ENCODE peak calls at places on chromosomes 12 and 14, in five cellular contexts. H is right lobe of liver; J is fibroblast of lung; M is MM.1S; P is CD4-positive, alpha-beta memory T cell. D is an unnamed sample. For H3K36me3 and H3K9me3, the result is how much of the 10 kb centered on the place peaks cover.

GRCh38 chr12:2783936-2784600 is 10.7 kb upstream of the FKBP4 start:
- DNase-seq in H (peak), P (peak), M (peak), J (peak), D (peak)

GRCh38 chr12:52050116-52050770 is 999 bp upstream of the NR4A1 start:
- DNase-seq in H (no peak), J (peak), M (peak), P (peak), D (no peak)

GRCh38 chr14:61471297-61471980 is 150.1 kb downstream of the PRKCH start:
- DNase-seq in J (no peak), H (no peak), P (no peak), M (no peak), D (no peak)

GRCh38 chr14:23300687-23301223 is 1.9 kb downstream of the PPP1R3E start:
- DNase-seq in M (no peak), P (no peak), H (peak), J (no peak), D (no peak)

GRCh38 chr12:105330938-105331804 is 680 bp downstream of the C12orf75 start:
- DNase-seq in M (peak), J (peak), H (no peak), P (peak), D (peak)

GRCh38 chr12:82942963-82943362 is 256.3 kb downstream of the TMTC2 start:
- DNase-seq in H (no peak), J (no peak), P (no peak), M (no peak), D (no peak)

GRCh38 chr12:34394211-34395055 is 372.1 kb downstream of the ALG10 start:
- DNase-seq in M (no peak), P (no peak), J (no peak), H (peak), D (no peak)

GRCh38 chr12:51922762-51923505 is 15.6 kb downstream of the ACVRL1 start:
- DNase-seq in H (peak), J (peak), M (no peak), P (no peak), D (no peak)

GRCh38 chr14:98926151-98926550 is 345.8 kb downstream of the BCL11B start:
- DNase-seq in P (peak), M (no peak), H (no peak), J (no peak), D (peak)

GRCh38 chr12:45268672-45269406 is 52.9 kb downstream of the ANO6 start:
- DNase-seq in H (peak), P (no peak), J (peak), M (peak), D (no peak)

GRCh38 chr12:12190087-12190809 is 76.6 kb downstream of the LRP6 start:
- DNase-seq in M (no peak), H (no peak), P (no peak), J (no peak), D (no peak)

GRCh38 chr12:124842800-124843510 is 20.7 kb downstream of the SCARB1 start:
- DNase-seq in J (no peak), P (no peak), H (no peak), M (no peak), D (no peak)

GRCh38 chr14:29442720-29443119 is 484.9 kb downstream of the PRKD1 start:
- DNase-seq in P (no peak), H (no peak), J (peak), M (peak), D (no peak)

GRCh38 chr14:104730504-104730903 is 6.5 kb downstream of the ADSS1 start:
- DNase-seq in M (no peak), J (no peak), P (no peak), H (no peak), D (no peak)

GRCh38 chr14:88614218-88614907 is 51.5 kb downstream of the ZC3H14 start:
- DNase-seq in M (no peak), P (no peak), J (peak), H (no peak), D (no peak)

GRCh38 chr12:120597861-120598260 is 16.7 kb upstream of the POP5 start:
- DNase-seq in J (no peak), M (no peak), P (no peak), H (no peak), D (no peak)

GRCh38 chr12:78929075-78929418 is 64.5 kb downstream of the SYT1 start:
- DNase-seq in J (no peak), P (no peak), M (no peak), H (no peak), D (no peak)

GRCh38 chr14:75301666-75302325 is 23.2 kb downstream of the FOS start:
- DNase-seq in J (peak), M (no peak), P (no peak), H (no peak), D (no peak)

GRCh38 chr12:114670257-114670955 is 13.6 kb downstream of the TBX3 start:
- DNase-seq in P (no peak), H (no peak), M (no peak), J (peak), D (no peak)

GRCh38 chr12:100504820-100505219 is 31.2 kb downstream of the NR1H4 start:
- DNase-seq in H (peak), M (no peak), J (no peak), P (no peak), D (no peak)

GRCh38 chr12:119014368-119014767 is 33.0 kb downstream of the SRRM4 start:
- DNase-seq in M (no peak), H (no peak), J (no peak), P (no peak), D (no peak)

GRCh38 chr12:112096667-112097066 is 11.9 kb downstream of the NAA25 start:
- DNase-seq in H (no peak), M (no peak), P (no peak), J (peak), D (no peak)

GRCh38 chr14:32508281-32508680 is 179.2 kb downstream of the AKAP6 start:
- DNase-seq in M (no peak), P (no peak), J (peak), H (no peak), D (no peak)

DNA sequence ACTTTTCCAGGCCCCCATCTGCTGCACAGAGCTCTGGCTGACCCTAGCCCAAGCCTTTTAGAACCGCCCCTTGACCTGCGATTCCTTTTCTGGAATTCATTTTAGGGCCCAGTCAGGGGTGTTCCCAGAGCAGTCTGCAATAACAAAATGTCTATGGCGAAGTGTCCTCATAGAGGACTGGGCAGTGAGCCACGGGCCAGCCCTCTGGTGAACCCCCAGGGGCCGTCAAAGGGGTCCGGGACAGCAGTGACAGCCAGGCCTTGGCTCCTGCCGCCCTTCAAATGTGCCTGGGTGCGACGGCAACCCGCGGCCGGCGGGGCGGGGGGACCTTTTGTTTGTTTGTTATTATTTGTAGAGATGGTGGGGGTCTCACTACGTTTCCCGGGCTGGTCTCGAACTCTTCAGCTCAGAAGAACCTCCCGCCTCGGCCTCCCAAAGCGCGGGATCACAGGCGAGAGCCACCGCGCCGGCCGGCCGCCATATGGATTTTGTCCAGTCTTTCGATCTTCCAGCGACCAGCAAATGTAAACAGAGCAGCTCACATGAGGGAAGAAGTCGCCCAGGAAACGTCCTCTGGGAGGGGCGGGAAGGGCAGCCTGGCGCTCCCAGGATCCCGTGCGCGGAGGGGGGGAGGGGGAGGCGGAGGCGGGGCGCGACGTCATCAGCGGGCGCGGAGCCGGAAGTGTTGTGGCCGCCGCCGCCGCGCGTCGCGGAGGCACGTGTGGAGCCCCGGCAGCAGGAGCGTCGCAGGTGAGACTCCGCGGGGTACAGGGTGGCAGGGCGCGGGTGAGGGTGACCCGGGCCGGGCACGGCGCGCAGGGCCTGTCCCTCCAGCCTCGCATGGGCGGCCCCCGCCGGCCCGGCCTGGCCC is at the start of gene TRMT61A:
- DNase-seq in J (peak), M (peak), P (peak), H (peak), D (peak)
- H3K27ac ChIP-seq in J (peak), M (no peak), P (peak), H (peak), D (peak)

GRCh38 chr14:100333867-100334266 is 10.7 kb downstream of the SLC25A47 start:
- DNase-seq in P (no peak), H (peak), J (no peak), M (no peak), D (no peak)
- H3K36me3 ChIP-seq in P (under half), H (under half), J (under half), M (under half), D (under half)

GRCh38 chr12:1719139-1719538 is 28.3 kb downstream of the ADIPOR2 start:
- DNase-seq in J (peak), H (no peak), P (no peak), M (no peak), D (no peak)
- H3K9me3 ChIP-seq in J (under half), H (under half), P (under half), M (under half), D (under half)

GRCh38 chr12:110737532-110737931 is 5.2 kb downstream of the PPP1CC start:
- DNase-seq in H (no peak), M (no peak), P (no peak), J (no peak), D (no peak)
- H3K27ac ChIP-seq in H (no peak), M (no peak), P (peak), J (peak), D (peak)

GRCh38 chr12:122505419-122506051 is 4.8 kb upstream of the ZCCHC8 start:
- DNase-seq in J (no peak), H (no peak), P (no peak), M (no peak), D (no peak)
- H3K36me3 ChIP-seq in J (under half), H (under half), P (half or more), M (under half), D (half or more)

GRCh38 chr14:105805701-105806100 is 279.3 kb downstream of the TMEM121 start:
- DNase-seq in M (no peak), H (no peak), J (no peak), P (no peak), D (no peak)

DNA sequence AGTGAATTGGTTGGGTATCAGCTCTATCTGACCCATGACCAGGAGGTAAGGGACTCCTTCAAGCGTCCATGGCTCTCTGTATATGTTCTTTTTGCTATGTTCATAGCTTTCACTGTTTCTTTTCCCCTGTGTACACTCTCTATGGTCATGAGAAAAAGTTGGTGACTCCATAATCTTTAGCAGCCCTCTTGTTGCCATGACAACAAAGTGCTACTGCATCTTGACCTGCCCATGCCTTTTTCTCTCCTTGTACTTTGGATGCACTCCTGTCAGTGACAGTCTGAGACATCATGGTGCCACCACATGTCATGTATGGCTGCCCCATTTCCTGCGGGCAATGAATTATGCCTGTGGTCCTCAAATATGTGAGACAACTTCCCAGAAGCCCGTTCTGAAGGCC is 280.2 kb downstream of the TMEM121 start:
- DNase-seq in H (no peak), M (no peak), P (no peak), J (no peak), D (no peak)
- H3K9me3 ChIP-seq in H (under half), M (under half), P (under half), J (under half), D (under half)